ENCODE peak calls at places on chromosomes 3 and 15, in six cellular contexts. Y, N, M, B, O and Z are unnamed samples.

GRCh38 chr3:69288161-69288895 is 97.6 kb downstream of the FRMD4B start:
- DNase-seq in Y (no peak), N (no peak), M (no peak), B (no peak), O (peak), Z (no peak)

GRCh38 chr3:102530443-102531195 is 95.8 kb downstream of the ZPLD1 start:
- DNase-seq in Y (no peak), N (no peak), M (peak), B (no peak), O (no peak), Z (peak)

GRCh38 chr15:94100814-94101213 is 130.5 kb upstream of the MCTP2 start:
- DNase-seq in Y (no peak), N (no peak), M (no peak), B (no peak), O (no peak), Z (no peak)

GRCh38 chr3:127595303-127595702 is 2.9 kb upstream of the MCM2 start:
- DNase-seq in Y (no peak), N (no peak), M (no peak), B (no peak), O (no peak), Z (no peak)

GRCh38 chr3:178971614-178972013 is 100.0 kb downstream of the ZMAT3 start:
- DNase-seq in Y (no peak), N (no peak), M (no peak), B (no peak), O (peak), Z (no peak)

GRCh38 chr15:74044267-74045110 is 37.9 kb downstream of the GOLGA6A start:
- DNase-seq in Y (no peak), N (no peak), M (no peak), B (peak), O (no peak), Z (no peak)

GRCh38 chr3:38843898-38844297 is 27.9 kb upstream of the SCN10A start:
- DNase-seq in Y (peak), N (no peak), M (peak), B (peak), O (peak), Z (peak)

GRCh38 chr3:78734048-78734637 is 1033.7 kb downstream of the ROBO1 start:
- DNase-seq in Y (no peak), N (no peak), M (peak), B (no peak), O (no peak), Z (peak)

GRCh38 chr3:132457301-132457700 is 40.0 kb downstream of the DNAJC13 start:
- DNase-seq in Y (no peak), N (no peak), M (no peak), B (no peak), O (no peak), Z (no peak)

GRCh38 chr3:38141173-38141951 is 2.9 kb downstream of the MYD88 start:
- DNase-seq in Y (no peak), N (no peak), M (no peak), B (no peak), O (no peak), Z (no peak)

GRCh38 chr3:191795196-191795595 is 334.2 kb downstream of the PYDC2 start:
- DNase-seq in Y (no peak), N (no peak), M (no peak), B (no peak), O (no peak), Z (no peak)

GRCh38 chr15:49675051-49675450 is 54.2 kb downstream of the DTWD1 start:
- DNase-seq in Y (no peak), N (no peak), M (peak), B (no peak), O (peak), Z (peak)

GRCh38 chr15:34709866-34710265 is 44.9 kb downstream of the GJD2 start:
- DNase-seq in Y (no peak), N (no peak), M (peak), B (no peak), O (no peak), Z (no peak)

GRCh38 chr3:177750436-177750835 is 553.2 kb upstream of the TBL1XR1 start:
- DNase-seq in Y (no peak), N (no peak), M (no peak), B (no peak), O (no peak), Z (no peak)

GRCh38 chr3:1830851-1831250 is 267.8 kb upstream of the CNTN4 start:
- DNase-seq in Y (no peak), N (no peak), M (no peak), B (no peak), O (peak), Z (no peak)

GRCh38 chr3:123319760-123320159 is 118.0 kb downstream of the SEC22A start:
- DNase-seq in Y (no peak), N (no peak), M (no peak), B (no peak), O (peak), Z (no peak)

GRCh38 chr3:193894121-193894863 is 241.7 kb upstream of the HES1 start:
- DNase-seq in Y (no peak), N (no peak), M (no peak), B (no peak), O (peak), Z (no peak)

GRCh38 chr3:47791193-47791855 is 9.6 kb upstream of the SMARCC1 start:
- DNase-seq in Y (no peak), N (no peak), M (no peak), B (no peak), O (no peak), Z (no peak)

GRCh38 chr3:50237133-50237651 is 1.2 kb downstream of the GNAI2 start:
- DNase-seq in Y (no peak), N (peak), M (peak), B (no peak), O (peak), Z (no peak)

GRCh38 chr3:177538743-177539730 is 341.8 kb upstream of the TBL1XR1 start:
- DNase-seq in Y (no peak), N (no peak), M (no peak), B (no peak), O (no peak), Z (no peak)

GRCh38 chr3:66080167-66080566 is 41.4 kb upstream of the MAGI1 start:
- DNase-seq in Y (no peak), N (no peak), M (no peak), B (no peak), O (no peak), Z (no peak)

GRCh38 chr3:189903562-189904250 is 217.0 kb downstream of the P3H2 start:
- DNase-seq in Y (no peak), N (no peak), M (no peak), B (no peak), O (no peak), Z (no peak)

GRCh38 chr15:52290800-52291199 is 4.8 kb downstream of the MYO5C start:
- DNase-seq in Y (no peak), N (no peak), M (no peak), B (no peak), O (no peak), Z (no peak)

GRCh38 chr3:52455283-52456168 is at the start of gene NISCH:
- DNase-seq in Y (peak), N (peak), M (peak), B (peak), O (peak), Z (peak)

GRCh38 chr3:150874666-150875219 is 30.5 kb downstream of the MINDY4B start:
- DNase-seq in Y (no peak), N (no peak), M (no peak), B (no peak), O (no peak), Z (no peak)

GRCh38 chr15:88704791-88705768 is 66.3 kb downstream of the ISG20 start:
- DNase-seq in Y (no peak), N (no peak), M (peak), B (peak), O (peak), Z (peak)

GRCh38 chr3:172201136-172201989 is 162.0 kb downstream of the FNDC3B start:
- DNase-seq in Y (no peak), N (no peak), M (peak), B (peak), O (no peak), Z (peak)

GRCh38 chr3:60917136-60917535 is 334.1 kb downstream of the FHIT start:
- DNase-seq in Y (no peak), N (no peak), M (no peak), B (peak), O (no peak), Z (no peak)

GRCh38 chr3:13696699-13697098 is 147.8 kb downstream of the FBLN2 start:
- DNase-seq in Y (no peak), N (no peak), M (no peak), B (no peak), O (no peak), Z (no peak)

GRCh38 chr3:61409638-61410037 is 151.7 kb upstream of the PTPRG start:
- DNase-seq in Y (no peak), N (no peak), M (no peak), B (no peak), O (no peak), Z (no peak)

GRCh38 chr15:98160236-98160635 is 199.7 kb downstream of the ARRDC4 start:
- DNase-seq in Y (peak), N (peak), M (no peak), B (no peak), O (no peak), Z (no peak)

GRCh38 chr15:99511865-99512632 is 53.7 kb upstream of the MEF2A start:
- DNase-seq in Y (no peak), N (no peak), M (no peak), B (no peak), O (no peak), Z (no peak)

GRCh38 chr3:181173227-181173626 is 183.7 kb upstream of the DNAJC19 start:
- DNase-seq in Y (no peak), N (no peak), M (no peak), B (no peak), O (no peak), Z (no peak)